ENCODE peak calls at places on chromosomes 4 and X, in four cellular contexts. L is naive thymus-derived CD8-positive, alpha-beta T cell; D is right lobe of liver; P is T-helper 17 cell. G is an unnamed sample.

GRCh38 chrX:48711929-48712505 is 15.5 kb downstream of the SUV39H1 start:
- ATAC-seq in L (no peak), D (peak), P (no peak), G (no peak)

GRCh38 chr4:18813055-18813454 is 791.5 kb upstream of the LCORL start:
- ATAC-seq in L (no peak), D (no peak), P (no peak), G (no peak)

GRCh38 chr4:180615746-180616145 is 1627.5 kb upstream of the TENM3 start:
- ATAC-seq in L (no peak), D (no peak), P (no peak), G (no peak)

GRCh38 chr4:120034913-120035312 is 31.7 kb downstream of the MAD2L1 start:
- ATAC-seq in L (no peak), D (no peak), P (no peak), G (no peak)

GRCh38 chrX:110415440-110416167 is 57.0 kb downstream of the RTL9 start:
- ATAC-seq in L (no peak), D (no peak), P (no peak), G (no peak)

GRCh38 chrX:110384490-110384889 is 25.8 kb downstream of the RTL9 start:
- ATAC-seq in L (no peak), D (no peak), P (no peak), G (no peak)

GRCh38 chr4:54539500-54540029 is 118.2 kb upstream of the KIT start:
- ATAC-seq in L (no peak), D (peak), P (no peak), G (peak)

GRCh38 chr4:16192067-16192466 is 34.2 kb downstream of the TAPT1 start:
- ATAC-seq in L (no peak), D (peak), P (no peak), G (no peak)

GRCh38 chr4:180394307-180394706 is 1848.9 kb upstream of the TENM3 start:
- ATAC-seq in L (peak), D (no peak), P (no peak), G (no peak)

GRCh38 chr4:25792200-25792791 is 70.5 kb downstream of the SEL1L3 start:
- ATAC-seq in L (no peak), D (peak), P (no peak), G (no peak)

GRCh38 chrX:65532016-65532415 is 2.6 kb downstream of the LAS1L start:
- ATAC-seq in L (no peak), D (no peak), P (no peak), G (no peak)

G was measured in stimulated activated memory B cell treated with anti-CD40 and anti-IgM and Interleukin-4, amounts not matched to agents 10 μg/mL and 1 μg/mL and 100 μg/mL, for 72 hours.